ENCODE peak calls at places on chromosomes 5 and 9, in seven cellular contexts. V is occipital lobe, S is GM06990, F is kidney, N is PC-9, I is GM20000, Q is NCI-H1105 treated with DMSO at 0.1 percent for 48 hours. L is an unnamed sample.
A peak's percentile ranks its signal among the peaks of the same experiment; 100 is the strongest.

GRCh38 chr9:35028341-35028740 is 38.8 kb downstream of the DNAJB5 start:
- DNase-seq in S (no peak), N (no peak), I (no peak), V (no peak), Q (no peak), F (no peak), L (no peak)

GRCh38 chr5:169770109-169770508 is 133.0 kb downstream of the DOCK2 start:
- DNase-seq in Q (no peak), F (no peak), V (no peak), I (no peak), N (no peak), S (no peak), L (no peak)

GRCh38 chr5:59569158-59569557 is 324.4 kb downstream of the PDE4D start:
- DNase-seq in Q (no peak), I (no peak), S (no peak), F (no peak), N (no peak), V (no peak), L (no peak)

GRCh38 chr9:4147476-4148214 is 152.2 kb downstream of the GLIS3 start:
- DNase-seq in S (no peak), I (no peak), F (peak; percentile 83), Q (no peak), V (no peak), N (no peak), L (no peak)

GRCh38 chr5:143472576-143472975 is 69.1 kb upstream of the NR3C1 start:
- DNase-seq in S (no peak), Q (no peak), V (no peak), F (no peak), N (no peak), I (no peak), L (no peak)

GRCh38 chr5:129021744-129022143 is 56.5 kb downstream of the SLC27A6 start:
- DNase-seq in F (no peak), S (no peak), N (no peak), Q (no peak), V (no peak), I (no peak), L (no peak)

GRCh38 chr5:160293901-160294561 is 18.3 kb downstream of the CCNJL start:
- DNase-seq in F (no peak), Q (no peak), V (no peak), N (no peak), S (no peak), I (no peak), L (no peak)

GRCh38 chr5:83555263-83555662 is 83.7 kb downstream of the VCAN start:
- DNase-seq in V (no peak), I (no peak), Q (no peak), S (no peak), F (no peak), N (no peak), L (no peak)

GRCh38 chr9:122446819-122447484 is 30.8 kb downstream of the OR1J1 start:
- DNase-seq in F (no peak), Q (no peak), I (no peak), N (no peak), S (no peak), V (no peak), L (no peak)

GRCh38 chr5:111628901-111629300 is 116.6 kb upstream of the STARD4 start:
- DNase-seq in I (no peak), Q (no peak), N (no peak), V (no peak), F (no peak), S (no peak), L (no peak)